ENCODE peak calls at places on chromosomes 12 and 14, in five cellular contexts. One of them, this sample, is unnamed.

GRCh38 chr14:74829238-74829637 is 46.7 kb downstream of the PROX2 start:
- DNase-seq in uterus: no peak
- DNase-seq in HepG2: no peak
- DNase-seq in HCT116: no peak
- DNase-seq in lower leg skin: no peak
- DNase-seq in this sample: no peak

GRCh38 chr12:24270965-24271364 is 321.5 kb upstream of the SOX5 start:
- DNase-seq in uterus: no peak
- DNase-seq in HepG2: no peak
- DNase-seq in HCT116: no peak
- DNase-seq in lower leg skin: no peak
- DNase-seq in this sample: no peak

GRCh38 chr14:51609987-51610283 is 41.8 kb upstream of the FRMD6 start:
- DNase-seq in uterus: no peak
- DNase-seq in HepG2: no peak
- DNase-seq in HCT116: no peak
- DNase-seq in lower leg skin: no peak
- DNase-seq in this sample: no peak

GRCh38 chr14:49634547-49635334 is at the start of gene DNAAF2:
- DNase-seq in uterus: peak
- DNase-seq in HepG2: peak
- DNase-seq in HCT116: no peak
- DNase-seq in lower leg skin: peak
- DNase-seq in this sample: peak

GRCh38 chr14:77161011-77161410 is 19.4 kb upstream of the ZDHHC22 start:
- DNase-seq in uterus: no peak
- DNase-seq in HepG2: no peak
- DNase-seq in HCT116: no peak
- DNase-seq in lower leg skin: no peak
- DNase-seq in this sample: no peak

GRCh38 chr12:113366827-113367226 is 8.4 kb downstream of the PLBD2 start:
- DNase-seq in uterus: no peak
- DNase-seq in HepG2: no peak
- DNase-seq in HCT116: no peak
- DNase-seq in lower leg skin: no peak
- DNase-seq in this sample: no peak

GRCh38 chr14:76904740-76905569 is 78.7 kb downstream of the LRRC74A start:
- DNase-seq in uterus: peak
- DNase-seq in HepG2: peak
- DNase-seq in HCT116: peak
- DNase-seq in lower leg skin: peak
- DNase-seq in this sample: peak

GRCh38 chr12:109705291-109705690 is 8.3 kb upstream of the FAM222A start:
- DNase-seq in uterus: no peak
- DNase-seq in HepG2: no peak
- DNase-seq in HCT116: no peak
- DNase-seq in lower leg skin: no peak
- DNase-seq in this sample: no peak

GRCh38 chr14:51498411-51499227 is 153.1 kb upstream of the FRMD6 start:
- DNase-seq in uterus: no peak
- DNase-seq in HepG2: no peak
- DNase-seq in HCT116: no peak
- DNase-seq in lower leg skin: no peak
- DNase-seq in this sample: no peak

GRCh38 chr12:60148831-60149230 is 553.0 kb downstream of the SLC16A7 start:
- DNase-seq in uterus: no peak
- DNase-seq in HepG2: no peak
- DNase-seq in HCT116: peak
- DNase-seq in lower leg skin: no peak
- DNase-seq in this sample: no peak

GRCh38 chr14:73744175-73744867 is 30.1 kb upstream of the PNMA1 start:
- DNase-seq in uterus: no peak
- DNase-seq in HepG2: no peak
- DNase-seq in HCT116: no peak
- DNase-seq in lower leg skin: no peak
- DNase-seq in this sample: no peak

GRCh38 chr12:128609861-128610260 is 213.9 kb downstream of the SLC15A4 start:
- DNase-seq in uterus: no peak
- DNase-seq in HepG2: no peak
- DNase-seq in HCT116: no peak
- DNase-seq in lower leg skin: no peak
- DNase-seq in this sample: no peak

GRCh38 chr12:41334390-41334789 is 146.3 kb downstream of the PDZRN4 start:
- DNase-seq in uterus: no peak
- DNase-seq in HepG2: no peak
- DNase-seq in HCT116: no peak
- DNase-seq in lower leg skin: no peak
- DNase-seq in this sample: no peak

GRCh38 chr12:16348435-16349131 is 1.1 kb downstream of the MGST1 start:
- DNase-seq in uterus: no peak
- DNase-seq in HepG2: no peak
- DNase-seq in HCT116: no peak
- DNase-seq in lower leg skin: no peak
- DNase-seq in this sample: no peak

GRCh38 chr12:57161491-57161890 is 14.1 kb upstream of the LRP1-AS start:
- DNase-seq in uterus: no peak
- DNase-seq in HepG2: no peak
- DNase-seq in HCT116: no peak
- DNase-seq in lower leg skin: no peak
- DNase-seq in this sample: no peak

GRCh38 chr14:76923422-76924362 is 97.5 kb downstream of the LRRC74A start:
- DNase-seq in uterus: no peak
- DNase-seq in HepG2: no peak
- DNase-seq in HCT116: no peak
- DNase-seq in lower leg skin: no peak
- DNase-seq in this sample: peak

GRCh38 chr12:27052176-27052575 is 29.8 kb downstream of the MED21 start:
- DNase-seq in uterus: no peak
- DNase-seq in HepG2: no peak
- DNase-seq in HCT116: no peak
- DNase-seq in lower leg skin: no peak
- DNase-seq in this sample: no peak

GRCh38 chr14:55799523-55800095 is 219.6 kb downstream of the KTN1 start:
- DNase-seq in uterus: no peak
- DNase-seq in HepG2: no peak
- DNase-seq in HCT116: no peak
- DNase-seq in lower leg skin: no peak
- DNase-seq in this sample: no peak

GRCh38 chr14:73260574-73260973 is 23.3 kb downstream of the PAPLN start:
- DNase-seq in uterus: no peak
- DNase-seq in HepG2: peak
- DNase-seq in HCT116: no peak
- DNase-seq in lower leg skin: peak
- DNase-seq in this sample: no peak

GRCh38 chr14:97179573-97179972 is 382.4 kb downstream of the VRK1 start:
- DNase-seq in uterus: no peak
- DNase-seq in HepG2: no peak
- DNase-seq in HCT116: no peak
- DNase-seq in lower leg skin: no peak
- DNase-seq in this sample: no peak

GRCh38 chr12:46473634-46474201 is 101.1 kb upstream of the SLC38A2 start:
- DNase-seq in uterus: peak
- DNase-seq in HepG2: peak
- DNase-seq in HCT116: peak
- DNase-seq in lower leg skin: no peak
- DNase-seq in this sample: peak

GRCh38 chr12:62848418-62848817 is 86.5 kb downstream of the PPM1H start:
- DNase-seq in uterus: no peak
- DNase-seq in HepG2: no peak
- DNase-seq in HCT116: peak
- DNase-seq in lower leg skin: no peak
- DNase-seq in this sample: no peak

GRCh38 chr14:76115010-76115422 is 36.7 kb upstream of the GPATCH2L start:
- DNase-seq in uterus: no peak
- DNase-seq in HepG2: no peak
- DNase-seq in HCT116: no peak
- DNase-seq in lower leg skin: no peak
- DNase-seq in this sample: no peak

GRCh38 chr12:49951411-49952105 is 1.0 kb downstream of the AQP2 start:
- DNase-seq in uterus: no peak
- DNase-seq in HepG2: no peak
- DNase-seq in HCT116: no peak
- DNase-seq in lower leg skin: no peak
- DNase-seq in this sample: no peak

GRCh38 chr12:52703424-52703823 is at the start of gene KRT77:
- DNase-seq in uterus: no peak
- DNase-seq in HepG2: no peak
- DNase-seq in HCT116: no peak
- DNase-seq in lower leg skin: no peak
- DNase-seq in this sample: no peak

GRCh38 chr14:31027847-31028246 is 1.7 kb upstream of the STRN3 start:
- DNase-seq in uterus: no peak
- DNase-seq in HepG2: no peak
- DNase-seq in HCT116: no peak
- DNase-seq in lower leg skin: no peak
- DNase-seq in this sample: no peak

GRCh38 chr12:69419701-69420100 is 50.5 kb upstream of the FRS2 start:
- DNase-seq in uterus: no peak
- DNase-seq in HepG2: no peak
- DNase-seq in HCT116: no peak
- DNase-seq in lower leg skin: no peak
- DNase-seq in this sample: no peak

GRCh38 chr12:75705749-75706719 is 194.6 kb upstream of the KRR1 start:
- DNase-seq in uterus: peak
- DNase-seq in HepG2: no peak
- DNase-seq in HCT116: peak
- DNase-seq in lower leg skin: no peak
- DNase-seq in this sample: peak
- H3K4me3 ChIP-seq in uterus: no peak
- H3K4me3 ChIP-seq in HepG2: no peak
- H3K4me3 ChIP-seq in HCT116: no peak
- H3K4me3 ChIP-seq in lower leg skin: no peak
- H3K4me3 ChIP-seq in this sample: no peak

GRCh38 chr12:55651314-55651703 is 14.6 kb downstream of the OR10P1 start:
- DNase-seq in uterus: no peak
- DNase-seq in HepG2: no peak
- DNase-seq in HCT116: no peak
- DNase-seq in lower leg skin: peak
- DNase-seq in this sample: no peak
- TF ChIP-seq POLR2A in uterus: no peak
- TF ChIP-seq POLR2A in HepG2: no peak
- TF ChIP-seq POLR2A in HCT116: no peak
- TF ChIP-seq POLR2A in lower leg skin: no peak
- TF ChIP-seq POLR2A in this sample: no peak

GRCh38 chr12:102879144-102879763 is 37.8 kb downstream of the PAH start:
- DNase-seq in uterus: peak
- DNase-seq in HepG2: no peak
- DNase-seq in HCT116: peak
- DNase-seq in lower leg skin: no peak
- DNase-seq in this sample: peak
- TF ChIP-seq CTCF in uterus: peak
- TF ChIP-seq CTCF in HepG2: peak
- TF ChIP-seq CTCF in HCT116: peak
- TF ChIP-seq CTCF in lower leg skin: no peak
- TF ChIP-seq CTCF in this sample: no peak

GRCh38 chr12:114664661-114665320 is 19.2 kb downstream of the TBX3 start:
- DNase-seq in uterus: no peak
- DNase-seq in HepG2: no peak
- DNase-seq in HCT116: no peak
- DNase-seq in lower leg skin: no peak
- DNase-seq in this sample: no peak
- H3K4me3 ChIP-seq in uterus: no peak
- H3K4me3 ChIP-seq in HepG2: no peak
- H3K4me3 ChIP-seq in HCT116: no peak
- H3K4me3 ChIP-seq in lower leg skin: no peak
- H3K4me3 ChIP-seq in this sample: peak

GRCh38 chr12:124901003-124901402 is 13.4 kb downstream of the UBC start:
- DNase-seq in uterus: no peak
- DNase-seq in HepG2: no peak
- DNase-seq in HCT116: no peak
- DNase-seq in lower leg skin: no peak
- DNase-seq in this sample: no peak

GRCh38 chr12:124906606-124907261 is 7.7 kb downstream of the UBC start:
- DNase-seq in uterus: peak
- DNase-seq in HepG2: peak
- DNase-seq in HCT116: peak
- DNase-seq in lower leg skin: peak
- DNase-seq in this sample: peak

GRCh38 chr12:124909831-124910560 is 4.5 kb downstream of the UBC start:
- DNase-seq in uterus: no peak
- DNase-seq in HepG2: no peak
- DNase-seq in HCT116: no peak
- DNase-seq in lower leg skin: no peak
- DNase-seq in this sample: no peak

GRCh38 chr12:124902916-124903315 is 11.5 kb downstream of the UBC start:
- DNase-seq in uterus: no peak
- DNase-seq in HepG2: no peak
- DNase-seq in HCT116: no peak
- DNase-seq in lower leg skin: no peak
- DNase-seq in this sample: no peak

DNA sequence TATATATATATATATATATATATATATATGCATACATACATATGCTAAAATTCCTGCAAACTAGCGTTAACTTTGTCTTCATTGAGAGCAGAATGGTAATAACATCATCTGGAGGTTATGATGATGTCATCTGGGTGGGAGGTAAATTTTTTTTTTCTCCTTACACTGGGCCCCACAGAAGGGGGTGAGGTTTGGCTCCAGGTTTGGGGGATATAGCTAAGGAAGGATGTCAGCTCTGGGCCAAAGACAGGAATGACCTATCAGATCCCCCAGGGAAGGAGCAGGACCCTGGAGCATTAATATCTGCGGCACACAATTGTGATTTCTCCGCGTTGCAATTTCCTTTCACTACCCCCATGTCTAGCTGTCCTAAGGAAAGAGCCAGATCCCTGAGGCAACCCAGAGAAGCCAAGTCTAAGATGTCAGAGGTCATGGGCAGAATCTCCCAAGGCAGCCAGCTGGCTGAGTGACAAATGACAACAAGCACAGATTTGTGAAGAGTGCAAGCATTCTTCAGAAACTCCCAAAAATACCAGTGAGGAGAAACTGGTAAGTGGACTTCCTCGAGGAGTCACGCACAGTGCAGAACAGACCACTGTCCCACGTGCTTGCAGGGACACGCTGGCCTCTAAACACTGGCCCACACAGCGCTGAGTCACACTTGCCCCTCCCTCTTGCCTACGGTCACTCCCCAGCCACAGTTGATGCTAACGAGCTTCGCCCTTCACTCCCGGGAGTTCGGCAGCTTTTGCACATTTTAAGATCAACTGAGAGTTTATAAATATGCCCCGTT is 9.9 kb downstream of the UBC start:
- DNase-seq in uterus: peak
- DNase-seq in HepG2: peak
- DNase-seq in HCT116: no peak
- DNase-seq in lower leg skin: peak
- DNase-seq in this sample: peak
- TF ChIP-seq POLR2A in uterus: no peak
- TF ChIP-seq POLR2A in HepG2: peak
- TF ChIP-seq POLR2A in HCT116: no peak
- TF ChIP-seq POLR2A in lower leg skin: no peak
- TF ChIP-seq POLR2A in this sample: peak